ENCODE peak calls at places on chromosomes 13 and 19, in six cellular contexts. L, X, T, D, J and Y are unnamed samples.

GRCh38 chr13:51729853-51730553 is 74.0 kb downstream of the DHRS12 start:
- DNase-seq in X (no peak), D (no peak), J (no peak), T (peak), L (no peak), Y (peak)

GRCh38 chr13:98543380-98544104 is 33.4 kb downstream of the STK24 start:
- DNase-seq in D (no peak), J (no peak), T (no peak), L (no peak), X (no peak), Y (no peak)

GRCh38 chr19:751501-752341 is 809 bp downstream of the MISP start:
- DNase-seq in J (no peak), D (no peak), T (peak), L (peak), X (no peak), Y (peak)

GRCh38 chr19:48997972-48998371 is 4.3 kb downstream of the RUVBL2 start:
- DNase-seq in L (peak), X (no peak), J (peak), D (peak), T (peak), Y (peak)

GRCh38 chr13:77028202-77028601 is 1.2 kb upstream of the FBXL3 start:
- DNase-seq in L (no peak), X (no peak), D (no peak), T (no peak), J (no peak), Y (peak)

GRCh38 chr13:92379371-92379770 is 847.2 kb upstream of the GPC6 start:
- DNase-seq in J (no peak), X (no peak), T (no peak), L (no peak), D (no peak), Y (no peak)

GRCh38 chr13:45827318-45827717 is 24.2 kb downstream of the SIAH3 start:
- DNase-seq in X (no peak), L (no peak), T (no peak), D (no peak), J (no peak), Y (no peak)

GRCh38 chr13:40333238-40333637 is 333.2 kb downstream of the FOXO1 start:
- DNase-seq in D (no peak), L (peak), J (no peak), T (no peak), X (no peak), Y (no peak)

GRCh38 chr13:73015799-73016198 is 43.0 kb upstream of the KLF5 start:
- DNase-seq in J (no peak), T (no peak), D (no peak), X (no peak), L (no peak), Y (no peak)

GRCh38 chr19:18002347-18002850 is 5.6 kb upstream of the ARRDC2 start:
- DNase-seq in J (no peak), D (no peak), T (no peak), L (no peak), X (no peak), Y (no peak)

GRCh38 chr19:6739884-6740588 is 556 bp downstream of the TRIP10 start:
- DNase-seq in J (peak), L (no peak), D (no peak), T (peak), X (no peak), Y (peak)

GRCh38 chr19:41327499-41328156 is 17.7 kb downstream of the CCDC97 start:
- DNase-seq in L (peak), D (peak), J (no peak), T (peak), X (no peak), Y (peak)

GRCh38 chr13:80047406-80047805 is 293.5 kb downstream of the SPRY2 start:
- DNase-seq in D (no peak), T (no peak), L (no peak), X (no peak), J (no peak), Y (peak)

GRCh38 chr13:112510002-112510780 is 77.8 kb downstream of the TUBGCP3 start:
- DNase-seq in X (peak), J (peak), L (no peak), T (no peak), D (peak), Y (peak)

GRCh38 chr13:28837111-28837510 is 17.0 kb downstream of the MTUS2 start:
- DNase-seq in T (no peak), D (no peak), J (no peak), X (no peak), L (no peak), Y (no peak)

GRCh38 chr19:33052352-33052972 is 12.2 kb downstream of the RHPN2 start:
- DNase-seq in D (no peak), X (no peak), J (no peak), T (peak), L (peak), Y (no peak)

GRCh38 chr13:24053505-24054251 is 106.8 kb upstream of the SPATA13 start:
- DNase-seq in L (peak), D (peak), J (peak), X (no peak), T (peak), Y (peak)

GRCh38 chr13:24050796-24051715 is 109.5 kb upstream of the SPATA13 start:
- DNase-seq in J (no peak), D (no peak), L (no peak), T (no peak), X (no peak), Y (no peak)

GRCh38 chr13:24050292-24050711 is 110.2 kb upstream of the SPATA13 start:
- DNase-seq in D (no peak), X (no peak), T (no peak), J (no peak), L (no peak), Y (peak)

GRCh38 chr13:24052547-24052981 is 108.0 kb upstream of the SPATA13 start:
- DNase-seq in X (no peak), T (no peak), J (no peak), D (no peak), L (no peak), Y (peak)
- TF ChIP-seq CTCF in X (no peak), T (no peak), J (no peak), D (no peak), L (no peak), Y (peak)

GRCh38 chr19:39037194-39037593 is 4.8 kb upstream of the FBXO27 start:
- DNase-seq in L (no peak), D (no peak), T (no peak), J (no peak), X (no peak), Y (no peak)

GRCh38 chr19:39032164-39032918 is at the start of gene FBXO27:
- DNase-seq in L (peak), J (peak), T (peak), X (no peak), D (no peak), Y (no peak)

DNA sequence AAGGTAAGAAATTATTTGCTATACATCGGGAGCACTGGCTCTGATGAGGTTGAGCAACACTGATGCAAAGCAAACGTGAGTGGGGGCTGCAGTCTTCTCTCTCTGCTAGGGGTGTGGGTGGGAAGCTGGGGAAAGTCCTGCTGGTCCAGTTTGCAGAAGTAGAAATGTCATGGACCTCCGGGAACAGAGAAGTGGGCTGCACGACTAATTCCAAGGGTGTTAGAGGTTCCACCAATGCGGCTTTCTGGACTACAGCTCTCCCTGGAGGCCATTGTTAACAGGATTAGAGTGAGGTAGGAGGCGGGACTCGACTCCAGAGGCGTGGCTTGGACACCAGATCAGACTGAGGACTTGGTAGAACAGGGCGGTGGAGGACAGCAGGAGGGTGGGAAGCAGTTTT is 5.7 kb upstream of the FBXO27 start:
- DNase-seq in J (peak), T (peak), L (no peak), X (peak), D (peak), Y (peak)
- TF ChIP-seq CTCF in J (no peak), T (no peak), L (no peak), X (peak), D (no peak), Y (peak)

DNA sequence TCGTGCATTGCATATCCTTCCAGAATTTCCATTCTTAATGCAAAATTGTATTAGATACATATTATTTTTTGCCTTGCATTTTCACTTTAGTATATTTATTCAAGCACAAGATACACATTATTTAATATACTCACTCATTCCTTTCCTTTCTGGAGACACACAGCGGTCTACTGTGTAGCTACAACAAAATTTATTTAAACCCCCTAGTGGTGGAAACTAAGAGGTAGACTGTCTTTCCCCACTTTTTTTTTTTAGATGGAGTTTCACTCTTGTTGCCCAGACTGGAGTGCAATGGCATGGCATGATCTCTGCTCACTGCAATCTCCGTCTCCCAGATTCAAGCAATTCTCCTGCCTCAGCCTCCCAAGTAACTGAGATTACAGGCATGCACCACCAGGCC is 2040.3 kb upstream of the PCDH20 start:
- DNase-seq in L (no peak), X (no peak), D (no peak), J (no peak), T (no peak), Y (no peak)
- TF ChIP-seq CTCF in L (no peak), X (no peak), D (peak), J (peak), T (no peak), Y (peak)

DNA sequence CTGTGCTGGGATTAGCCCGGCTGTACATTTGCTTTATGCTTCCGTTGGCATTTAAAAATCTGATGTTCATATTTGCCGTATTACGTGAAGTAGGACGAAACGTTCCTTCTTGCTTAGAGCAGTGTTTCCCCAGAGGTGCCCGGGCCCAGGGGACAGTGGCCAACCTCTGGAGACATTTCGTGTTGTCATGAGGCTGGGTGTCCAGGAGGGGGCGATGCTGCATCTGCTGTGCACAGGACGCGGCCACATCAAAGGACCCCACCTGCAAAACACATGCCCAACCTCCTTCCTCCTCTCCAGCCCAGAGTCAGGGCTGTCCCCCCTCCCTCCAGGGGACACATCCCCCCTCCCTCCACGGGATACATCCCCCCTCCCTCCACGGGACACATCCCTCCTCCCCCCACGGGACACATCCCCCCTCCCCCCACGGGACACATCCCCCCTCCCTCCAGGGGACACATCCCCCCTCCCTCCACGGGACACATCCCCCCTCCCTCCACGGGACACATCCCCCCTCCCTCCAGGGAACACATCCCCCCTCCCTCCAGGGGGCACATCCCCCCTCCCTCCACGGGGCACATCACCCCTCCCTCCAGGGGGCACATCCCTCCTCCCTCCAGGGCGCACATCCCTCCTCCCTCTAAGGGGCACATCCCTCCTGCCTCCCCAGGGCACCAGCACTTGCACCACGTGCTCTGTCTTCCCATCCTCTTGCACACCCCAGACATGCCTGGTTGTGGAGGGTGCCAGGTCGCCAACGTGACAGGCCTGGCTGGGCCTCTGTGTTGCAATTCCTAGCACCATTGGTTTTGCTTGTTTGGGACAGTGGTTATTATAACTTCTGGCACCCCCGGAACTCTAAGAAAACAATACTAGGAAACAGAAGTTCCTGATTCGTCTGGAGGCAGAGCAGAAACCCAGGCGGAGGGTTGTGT is 46.7 kb downstream of the GAS6 start:
- DNase-seq in D (peak), T (peak), J (peak), X (peak), L (peak), Y (peak)
- TF ChIP-seq CTCF in D (peak), T (peak), J (peak), X (peak), L (peak), Y (peak)

GRCh38 chr19:11984986-11985385 is 20.1 kb downstream of the ZNF763 start:
- DNase-seq in X (no peak), L (no peak), D (peak), T (no peak), J (peak), Y (no peak)
- TF ChIP-seq CTCF in X (peak), L (no peak), D (peak), T (no peak), J (peak), Y (no peak)

GRCh38 chr13:33971305-33971819 is 153.4 kb downstream of the RFC3 start:
- DNase-seq in J (no peak), X (no peak), D (no peak), T (no peak), L (no peak), Y (no peak)
- TF ChIP-seq CTCF in J (no peak), X (no peak), D (no peak), T (no peak), L (no peak), Y (no peak)

GRCh38 chr19:2611483-2612464 is 90.7 kb downstream of the GNG7 start:
- DNase-seq in X (no peak), T (no peak), L (no peak), D (no peak), J (no peak), Y (no peak)
- TF ChIP-seq CTCF in X (no peak), T (no peak), L (peak), D (peak), J (peak), Y (no peak)